ENCODE peak calls at places on chromosome 6, in five cellular contexts. I is posterior vena cava, G is lung microvascular endothelial cell, X is substantia nigra, B is Right ventricle myocardium inferior. Y is an unnamed sample.

GRCh38 chr6:10901751-10902150 is 14.9 kb downstream of the SYCP2L start:
- DNase-seq in X (no peak), B (no peak), G (no peak), I (no peak), Y (no peak)

GRCh38 chr6:43915213-43915869 is 145.3 kb downstream of the VEGFA start:
- DNase-seq in B (no peak), I (no peak), G (no peak), X (no peak), Y (no peak)

GRCh38 chr6:61887425-61887824 is 398.6 kb downstream of the KHDRBS2 start:
- DNase-seq in I (no peak), G (no peak), X (no peak), B (no peak), Y (peak)

GRCh38 chr6:110654096-110654820 is 161.0 kb downstream of the CDK19 start:
- DNase-seq in B (no peak), G (no peak), I (no peak), X (no peak), Y (no peak)

GRCh38 chr6:148963738-148964137 is 216.9 kb downstream of the UST start:
- DNase-seq in G (no peak), B (no peak), X (no peak), I (no peak), Y (no peak)

GRCh38 chr6:77688641-77689040 is 35.8 kb downstream of the MEI4 start:
- DNase-seq in X (no peak), I (no peak), G (no peak), B (no peak), Y (no peak)

GRCh38 chr6:107731422-107732319 is 92.4 kb downstream of the SCML4 start:
- DNase-seq in I (no peak), X (no peak), G (no peak), B (no peak), Y (no peak)

GRCh38 chr6:74581681-74582080 is 624.2 kb downstream of the COL12A1 start:
- DNase-seq in I (no peak), G (no peak), B (no peak), X (no peak), Y (no peak)

GRCh38 chr6:11428895-11429294 is 108.7 kb upstream of the TMEM170B start:
- DNase-seq in B (no peak), X (no peak), G (peak), I (no peak), Y (peak)

GRCh38 chr6:27286141-27286540 is 25.9 kb downstream of the POM121L2 start:
- DNase-seq in I (no peak), X (no peak), G (no peak), B (no peak), Y (no peak)

GRCh38 chr6:157659536-157660271 is 163.3 kb upstream of the SNX9 start:
- DNase-seq in I (no peak), X (no peak), G (peak), B (no peak), Y (no peak)

GRCh38 chr6:36386495-36387439 is 702 bp downstream of the ETV7 start:
- DNase-seq in G (peak), I (peak), X (no peak), B (no peak), Y (peak)

GRCh38 chr6:162069995-162070394 is 657.6 kb downstream of the PRKN start:
- DNase-seq in G (no peak), I (no peak), B (no peak), X (no peak), Y (peak)

GRCh38 chr6:33980176-33980805 is 165.6 kb downstream of the GRM4 start:
- DNase-seq in X (no peak), B (no peak), G (no peak), I (peak), Y (no peak)

GRCh38 chr6:24910331-24910849 is 25.4 kb downstream of the RIPOR2 start:
- DNase-seq in B (no peak), I (no peak), G (no peak), X (no peak), Y (peak)

GRCh38 chr6:35503534-35503933 is 6.7 kb upstream of the TEAD3 start:
- DNase-seq in G (no peak), X (no peak), B (no peak), I (no peak), Y (no peak)

GRCh38 chr6:92047886-92048285 is 1371.5 kb downstream of the EPHA7 start:
- DNase-seq in I (no peak), X (no peak), G (no peak), B (no peak), Y (no peak)

GRCh38 chr6:112680076-112680475 is 332.9 kb downstream of the RFPL4B start:
- DNase-seq in G (no peak), I (no peak), B (no peak), X (no peak), Y (no peak)

GRCh38 chr6:131828080-131828479 is 20.3 kb downstream of the ENPP1 start:
- DNase-seq in G (no peak), I (no peak), B (no peak), X (no peak), Y (no peak)

GRCh38 chr6:113690255-113690956 is 166.7 kb upstream of the MARCKS start:
- DNase-seq in X (no peak), G (peak), I (no peak), B (no peak), Y (peak)

GRCh38 chr6:99111590-99111989 is 163.8 kb upstream of the FBXL4 start:
- DNase-seq in G (no peak), I (no peak), B (no peak), X (no peak), Y (no peak)

GRCh38 chr6:140784573-140784972 is 1348.2 kb upstream of the GJE1 start:
- DNase-seq in G (peak), I (no peak), X (no peak), B (no peak), Y (no peak)